ENCODE peak calls at places on chromosomes 4 and X, in seven cellular contexts. N, A, X, V, O, S and Q are unnamed samples.

GRCh38 chrX:48747415-48748026 is 14.0 kb upstream of the GLOD5 start:
- DNase-seq in O (no peak), S (no peak), V (no peak), N (no peak), A (no peak), X (no peak), Q (no peak)

GRCh38 chr4:137536789-137537561 is 4.7 kb upstream of the PCDH18 start:
- DNase-seq in N (no peak), S (no peak), V (no peak), X (no peak), A (no peak), O (no peak), Q (no peak)

GRCh38 chrX:22095306-22095705 is 63.2 kb downstream of the PHEX start:
- DNase-seq in O (peak; percentile 46), S (peak; percentile 70), A (no peak), X (no peak), N (no peak), V (no peak), Q (peak; percentile 6)

GRCh38 chr4:25350561-25350960 is 26.5 kb upstream of the ANAPC4 start:
- DNase-seq in V (no peak), N (no peak), O (no peak), X (no peak), S (peak; percentile 43), A (no peak), Q (no peak)

GRCh38 chrX:46257451-46257879 is 287.8 kb downstream of the ZNF674 start:
- DNase-seq in X (no peak), A (no peak), N (no peak), V (no peak), S (peak; percentile 29), O (no peak), Q (no peak)

GRCh38 chr4:78863254-78863869 is 75.9 kb downstream of the PAQR3 start:
- DNase-seq in A (no peak), X (no peak), S (no peak), V (no peak), O (no peak), N (no peak), Q (no peak)

GRCh38 chr4:53967971-53968370 is 96.4 kb downstream of the CHIC2 start:
- DNase-seq in V (no peak), X (no peak), A (no peak), O (no peak), N (no peak), S (peak; percentile 30), Q (no peak)

GRCh38 chr4:168908093-168908492 is 102.0 kb downstream of the CBR4 start:
- DNase-seq in V (no peak), A (no peak), S (peak; percentile 55), N (no peak), X (no peak), O (no peak), Q (no peak)

GRCh38 chr4:171954650-171955049 is 141.4 kb downstream of the GALNTL6 start:
- DNase-seq in A (no peak), X (no peak), O (no peak), S (peak; percentile 1), N (no peak), V (no peak), Q (no peak)

GRCh38 chr4:168604496-168605373 is 107.9 kb downstream of the PALLD start:
- DNase-seq in V (no peak), N (no peak), S (peak; percentile 94), X (no peak), A (no peak), O (no peak), Q (no peak)

GRCh38 chrX:109393859-109394258 is 88.0 kb downstream of the GUCY2F start:
- DNase-seq in V (no peak), N (no peak), S (no peak), A (no peak), X (no peak), O (no peak), Q (no peak)

GRCh38 chr4:57190651-57191481 is 80.7 kb upstream of the IGFBP7 start:
- DNase-seq in O (no peak), N (no peak), X (no peak), S (peak; percentile 8), A (peak; percentile 31), V (no peak), Q (no peak)

GRCh38 chr4:64581422-64581821 is 172.2 kb upstream of the TECRL start:
- DNase-seq in N (no peak), O (no peak), S (peak; percentile 36), A (no peak), V (no peak), X (no peak), Q (no peak)

GRCh38 chr4:81609844-81610243 is 138.1 kb upstream of the RASGEF1B start:
- DNase-seq in S (no peak), A (no peak), N (no peak), X (no peak), O (no peak), V (no peak), Q (no peak)

GRCh38 chr4:164943192-164943591 is 34.3 kb downstream of the TRIM61 start:
- DNase-seq in V (no peak), O (no peak), N (no peak), S (no peak), A (no peak), X (no peak), Q (no peak)

GRCh38 chr4:165379662-165380061 is 854 bp downstream of the CPE start:
- DNase-seq in N (no peak), X (no peak), S (no peak), A (no peak), V (no peak), O (peak; percentile 13), Q (peak; percentile 23)